ENCODE peak calls at places on chromosomes 5 and 9, in nine cellular contexts. N is GM23248, L is ovary, Q is endodermal cell, U is neuronal stem cell, A is PC-3, M is tibial nerve, K is esophagus squamous epithelium, H is Peyer's patch. P is an unnamed sample. For H3K9me3, the result is how much of the 10 kb centered on the place peaks cover.

GRCh38 chr5:171945066-171945465 is 61.4 kb downstream of the FBXW11 start:
- DNase-seq in Q (no peak), N (peak), U (no peak), M (no peak), A (no peak), H (no peak), K (no peak), L (no peak), P (no peak)

GRCh38 chr9:8389531-8389930 is 590.0 kb upstream of the DMAC1 start:
- DNase-seq in L (no peak), M (no peak), N (no peak), H (no peak), A (no peak), Q (no peak), K (no peak), U (no peak), P (no peak)

GRCh38 chr9:6247266-6247665 is 31.7 kb downstream of the IL33 start:
- DNase-seq in A (peak), U (no peak), N (peak), Q (no peak), H (no peak), K (no peak), M (no peak), L (no peak), P (no peak)

GRCh38 chr5:132055441-132055807 is 5.0 kb upstream of the IL3 start:
- DNase-seq in Q (no peak), A (no peak), M (no peak), K (no peak), N (no peak), L (no peak), U (no peak), H (no peak), P (no peak)

GRCh38 chr5:157308826-157309465 is 43.0 kb downstream of the CYFIP2 start:
- DNase-seq in K (no peak), H (no peak), Q (no peak), M (no peak), N (peak), A (peak), U (no peak), L (no peak), P (no peak)

GRCh38 chr5:30040483-30041116 is 1152.9 kb upstream of the CDH6 start:
- DNase-seq in K (no peak), L (no peak), U (peak), H (no peak), Q (peak), N (peak), M (no peak), A (peak), P (no peak)

GRCh38 chr9:137391411-137391754 is 31.6 kb downstream of the EXD3 start:
- DNase-seq in K (no peak), M (no peak), U (no peak), N (no peak), H (peak), Q (no peak), A (no peak), L (no peak), P (no peak)

GRCh38 chr5:38793099-38793498 is 52.7 kb upstream of the OSMR start:
- DNase-seq in H (no peak), U (no peak), N (no peak), L (no peak), A (no peak), K (no peak), Q (no peak), M (no peak), P (no peak)

GRCh38 chr9:36074870-36075532 is 38.3 kb downstream of the RECK start:
- DNase-seq in N (peak), U (no peak), A (no peak), K (peak), H (peak), L (peak), Q (no peak), M (peak), P (no peak)

GRCh38 chr5:130295235-130295634 is 391.0 kb downstream of the CHSY3 start:
- DNase-seq in L (no peak), U (no peak), Q (no peak), M (no peak), H (no peak), K (no peak), A (no peak), N (no peak), P (no peak)

GRCh38 chr5:111548992-111549649 is 36.8 kb upstream of the STARD4 start:
- DNase-seq in K (no peak), N (peak), Q (peak), A (peak), M (no peak), U (no peak), L (no peak), H (no peak), P (no peak)

GRCh38 chr9:82982271-82982880 is 80.6 kb downstream of the RASEF start:
- DNase-seq in N (no peak), A (no peak), L (no peak), K (no peak), H (no peak), M (no peak), U (no peak), Q (no peak), P (no peak)

GRCh38 chr5:87541033-87541432 is 128.3 kb upstream of the CCNH start:
- DNase-seq in U (peak), Q (peak), N (peak), K (no peak), M (peak), H (peak), L (peak), A (peak), P (no peak)

GRCh38 chr9:70045452-70045851 is 1.8 kb downstream of the MAMDC2 start:
- DNase-seq in H (no peak), A (no peak), N (no peak), K (no peak), Q (no peak), U (no peak), L (no peak), M (no peak), P (no peak)

DNA sequence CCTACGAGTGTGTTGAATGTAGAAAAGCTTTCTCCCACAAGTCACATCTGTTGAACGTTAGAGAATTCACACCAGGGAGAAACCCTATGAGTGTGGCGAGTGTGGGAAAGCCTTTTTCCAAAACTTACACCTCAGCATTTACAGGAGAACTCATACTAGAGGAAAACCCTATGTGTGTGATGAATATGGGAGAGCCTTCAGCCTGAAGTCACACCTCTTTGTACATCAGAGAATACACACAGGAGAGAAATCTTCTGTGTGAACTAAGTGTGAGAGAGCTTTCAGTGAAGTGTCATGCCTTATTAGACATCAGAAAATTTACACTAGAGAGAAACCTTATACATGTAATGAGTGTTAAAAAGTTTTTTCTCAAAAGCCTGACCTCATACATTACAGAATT is 41.8 kb upstream of the GPX3 start:
- DNase-seq in N (no peak), L (no peak), A (no peak), H (no peak), M (no peak), K (no peak), U (no peak), Q (no peak), P (no peak)
- H3K9me3 ChIP-seq in N (under half), L (under half), A (under half), H (under half), M (under half), K (under half), U (under half), Q (under half), P (under half)

GRCh38 chr9:21854594-21854993 is 52.2 kb downstream of the MTAP start:
- DNase-seq in K (no peak), Q (no peak), U (no peak), L (no peak), N (peak), A (peak), H (peak), M (no peak), P (no peak)

GRCh38 chr9:21853414-21853813 is 51.0 kb downstream of the MTAP start:
- DNase-seq in H (peak), K (no peak), M (no peak), U (no peak), N (no peak), L (no peak), Q (no peak), A (peak), P (no peak)

GRCh38 chr9:21854119-21854518 is 51.7 kb downstream of the MTAP start:
- DNase-seq in A (no peak), U (no peak), H (no peak), L (no peak), N (no peak), K (no peak), Q (no peak), M (no peak), P (no peak)

GRCh38 chr9:21852751-21853150 is 50.3 kb downstream of the MTAP start:
- DNase-seq in H (no peak), U (no peak), K (no peak), N (no peak), A (no peak), L (no peak), M (no peak), Q (no peak), P (no peak)

GRCh38 chr9:21848615-21849014 is 46.2 kb downstream of the MTAP start:
- DNase-seq in U (no peak), L (no peak), Q (no peak), M (no peak), H (no peak), A (no peak), K (no peak), N (no peak), P (no peak)
- H3K9me3 ChIP-seq in U (under half), L (under half), Q (half or more), M (under half), H (under half), A (under half), K (under half), N (under half), P (under half)

GRCh38 chr5:140049713-140050112 is 6.6 kb upstream of the NRG2 start:
- DNase-seq in H (no peak), A (no peak), L (no peak), K (no peak), Q (no peak), M (no peak), N (no peak), U (no peak), P (no peak)
- H3K9me3 ChIP-seq in H (under half), A (under half), L (under half), K (under half), Q (under half), M (under half), N (under half), U (under half), P (under half)

GRCh38 chr9:123637596-123637939 is 281.6 kb downstream of the CRB2 start:
- DNase-seq in A (no peak), U (no peak), N (no peak), M (no peak), Q (no peak), L (peak), K (no peak), H (no peak), P (no peak)
- H3K9me3 ChIP-seq in A (under half), U (under half), N (under half), M (under half), Q (under half), L (under half), K (under half), H (under half), P (under half)

GRCh38 chr5:81542242-81542641 is 148.3 kb upstream of the ACOT12 start:
- DNase-seq in K (no peak), L (no peak), A (no peak), U (no peak), H (no peak), M (no peak), N (no peak), Q (no peak), P (no peak)
- H3K9me3 ChIP-seq in K (under half), L (under half), A (under half), U (under half), H (under half), M (under half), N (under half), Q (under half), P (under half)

GRCh38 chr5:4203146-4203545 is 607.5 kb downstream of the IRX1 start:
- DNase-seq in H (no peak), U (no peak), L (no peak), M (no peak), Q (no peak), K (no peak), A (no peak), N (no peak), P (no peak)
- H3K9me3 ChIP-seq in H (under half), U (under half), L (under half), M (under half), Q (under half), K (under half), A (under half), N (under half), P (under half)

P was measured in T-helper 17 cell.